ENCODE peak calls at places on chromosomes 1 and 21, in five cellular contexts. V is adrenal gland, S is cardiac muscle cell, K is lower leg skin, A is HCT116. W is an unnamed sample.

GRCh38 chr1:226649244-226649643 is 89.8 kb downstream of the ITPKB start:
- DNase-seq in V (no peak), S (no peak), A (no peak), K (no peak), W (no peak)

GRCh38 chr1:12475158-12475934 is 142.7 kb downstream of the DHRS3 start:
- DNase-seq in S (peak; percentile 52), A (no peak), V (no peak), K (no peak), W (no peak)

GRCh38 chr1:117210386-117210785 is 341 bp downstream of the VTCN1 start:
- DNase-seq in S (no peak), A (no peak), V (no peak), K (no peak), W (no peak)

GRCh38 chr1:63864224-63864623 is 90.4 kb downstream of the ROR1 start:
- DNase-seq in V (no peak), S (no peak), A (no peak), K (no peak), W (no peak)

GRCh38 chr21:32888971-32889370 is 117.4 kb upstream of the PAXBP1 start:
- DNase-seq in V (no peak), K (no peak), A (no peak), S (no peak), W (no peak)

GRCh38 chr1:23657659-23658275 is 33.8 kb upstream of the RPL11 start:
- DNase-seq in K (no peak), A (peak; percentile 60), V (peak; percentile 64), S (peak; percentile 81), W (no peak)

GRCh38 chr21:45863267-45863666 is 118.3 kb upstream of the COL6A1 start:
- DNase-seq in S (no peak), K (no peak), V (no peak), A (no peak), W (no peak)

GRCh38 chr1:87149166-87150065 is 179.3 kb upstream of the LMO4 start:
- DNase-seq in A (no peak), S (no peak), K (no peak), V (no peak), W (no peak)

GRCh38 chr1:77889240-77889637 is 815 bp downstream of the NEXN start:
- DNase-seq in S (peak; percentile 63), A (no peak), K (no peak), V (no peak), W (no peak)

GRCh38 chr1:83559531-83559930 is 439.4 kb downstream of the TTLL7 start:
- DNase-seq in K (no peak), S (no peak), V (no peak), A (no peak), W (no peak)

GRCh38 chr1:66266350-66266749 is 267.6 kb upstream of the SGIP1 start:
- DNase-seq in A (peak; percentile 66), V (no peak), S (no peak), K (no peak), W (no peak)

GRCh38 chr1:29672955-29673507 is 436.7 kb downstream of the PTPRU start:
- DNase-seq in K (no peak), A (no peak), S (no peak), V (no peak), W (no peak)

GRCh38 chr1:221494670-221495069 is 247.2 kb downstream of the DUSP10 start:
- DNase-seq in A (peak; percentile 19), V (peak; percentile 24), S (no peak), K (peak; percentile 16), W (no peak)

GRCh38 chr1:110756506-110756905 is 81.8 kb upstream of the KCNA3 start:
- DNase-seq in A (no peak), V (no peak), S (no peak), K (no peak), W (no peak)

GRCh38 chr1:46041551-46041950 is 90.9 kb downstream of the PIK3R3 start:
- DNase-seq in V (no peak), A (no peak), S (no peak), K (no peak), W (no peak)

GRCh38 chr1:41891403-41891896 is 27.3 kb downstream of the HIVEP3 start:
- DNase-seq in S (no peak), A (no peak), K (no peak), V (peak; percentile 39), W (no peak)

DNA sequence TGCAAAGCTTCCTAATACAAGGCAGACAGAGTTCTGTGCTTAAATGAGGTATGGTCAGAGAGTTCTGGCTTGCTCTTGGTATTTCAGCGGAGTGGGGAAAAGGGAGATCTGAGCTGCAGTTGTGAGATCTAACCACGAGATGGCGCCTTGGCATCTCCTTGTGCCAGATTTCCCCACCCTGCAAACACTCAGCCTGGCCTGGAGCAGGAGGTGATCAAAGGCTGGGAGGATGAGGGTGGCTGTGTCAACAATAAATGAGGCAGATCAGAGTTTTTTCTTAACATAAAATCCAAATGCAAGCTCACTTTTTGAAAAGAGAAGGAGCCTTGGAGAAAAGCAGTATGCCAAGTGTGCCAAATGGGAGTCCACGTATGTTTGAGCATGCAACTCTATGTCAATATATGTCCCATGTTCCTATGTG is 4.1 kb upstream of the TFAP2E start:
- DNase-seq in A (peak; percentile 35), S (peak; percentile 74), V (peak; percentile 82), K (peak; percentile 54), W (no peak)
- TF ChIP-seq CTCF in A (peak; percentile 90), S (peak; percentile 90), V (peak; percentile 73), K (no peak), W (peak; percentile 57)

GRCh38 chr21:42862774-42863503 is 16.4 kb downstream of the WDR4 start:
- DNase-seq in V (no peak), S (no peak), K (no peak), A (no peak), W (no peak)
- TF ChIP-seq CTCF in V (no peak), S (no peak), K (no peak), A (no peak), W (no peak)

DNA sequence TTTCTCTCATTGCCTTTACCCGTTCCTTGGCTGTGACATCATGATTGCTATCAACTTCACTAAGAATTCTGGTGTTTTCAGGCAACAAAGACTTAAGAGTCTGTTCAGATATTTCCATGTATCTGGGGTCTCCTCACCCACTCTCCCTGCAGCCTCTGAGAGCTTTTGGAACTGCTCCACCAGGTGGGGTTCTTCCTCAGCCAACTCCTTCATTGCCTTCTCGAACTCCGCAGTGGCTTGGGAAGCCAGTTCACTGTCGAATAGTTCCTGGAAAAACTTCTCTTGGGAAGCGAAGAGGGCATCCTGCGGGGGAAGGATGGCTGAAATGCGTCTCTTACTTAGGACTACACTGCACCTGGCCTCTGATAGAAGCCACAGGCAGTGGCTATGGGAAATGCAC is 2.1 kb downstream of the PEX19 start:
- DNase-seq in K (no peak), S (no peak), V (no peak), A (no peak), W (no peak)
- TF ChIP-seq CTCF in K (no peak), S (no peak), V (no peak), A (no peak), W (no peak)

GRCh38 chr1:27634166-27634981 is 611 bp downstream of the FGR start:
- DNase-seq in S (peak; percentile 26), A (no peak), V (no peak), K (no peak), W (no peak)
- TF ChIP-seq CTCF in S (no peak), A (no peak), V (no peak), K (no peak), W (no peak)

DNA sequence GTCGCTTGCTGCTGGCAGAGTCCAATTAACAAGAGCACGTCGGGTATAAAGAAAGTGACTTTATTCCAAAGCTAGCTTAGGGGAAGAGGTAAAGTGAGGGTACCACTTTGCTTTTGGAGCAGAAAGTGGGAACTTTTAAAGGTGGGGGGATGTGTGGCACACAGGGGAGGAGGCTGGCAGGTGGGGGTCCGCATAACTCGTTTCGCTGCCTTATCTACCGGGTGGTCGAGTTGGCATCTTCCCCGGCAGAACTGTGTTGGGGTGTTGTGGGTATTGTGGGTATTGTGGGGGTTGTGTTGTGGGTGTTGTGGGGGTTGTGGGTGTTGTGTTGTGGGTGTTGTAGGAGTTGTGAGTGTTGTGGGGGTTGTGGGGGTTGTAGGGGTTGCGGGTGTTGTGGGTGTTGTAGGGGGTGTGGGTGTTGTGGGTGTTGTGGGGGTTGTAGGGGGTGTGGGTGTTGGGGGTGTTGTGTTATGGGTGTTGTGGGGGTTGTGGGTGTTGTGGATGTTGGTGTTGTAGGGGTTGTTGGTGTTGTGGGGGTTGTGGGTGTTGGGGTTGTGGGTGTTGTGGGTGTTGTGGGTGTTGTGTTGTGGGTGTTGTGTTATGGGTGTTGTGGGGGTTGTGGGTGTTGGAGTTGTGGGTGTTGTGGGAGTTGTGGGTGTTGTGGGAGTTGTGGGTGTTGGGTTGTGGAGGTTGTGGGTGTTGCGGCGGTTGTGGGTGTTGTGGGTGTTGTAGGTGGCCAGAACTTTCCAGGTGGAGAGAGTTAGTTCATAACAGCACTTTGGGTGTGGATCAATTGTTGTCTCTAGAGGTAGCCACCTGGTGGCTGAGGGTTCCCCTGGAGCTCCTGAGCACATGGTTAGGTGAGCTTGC is 52.7 kb downstream of the AGPAT3 start:
- DNase-seq in V (no peak), S (no peak), K (no peak), A (peak; percentile 15), W (no peak)
- TF ChIP-seq CTCF in V (no peak), S (no peak), K (no peak), A (no peak), W (no peak)

GRCh38 chr1:26848499-26848898 is 14.4 kb upstream of the SFN start:
- DNase-seq in K (no peak), A (no peak), S (no peak), V (no peak), W (no peak)
- TF ChIP-seq CTCF in K (no peak), A (no peak), S (no peak), V (no peak), W (no peak)